ENCODE peak calls at places on chromosomes 5 and 9, in four cellular contexts. O is transverse colon, Q is natural killer cell, N is brain microvascular endothelial cell. M is an unnamed sample.

GRCh38 chr5:172451771-172452197 is 2.5 kb downstream of the SH3PXD2B start:
- DNase-seq in O (peak; percentile 42), Q (no peak), N (peak; percentile 79), M (no peak)

GRCh38 chr5:10610058-10610457 is 46.2 kb downstream of the ANKRD33B start:
- DNase-seq in O (no peak), Q (no peak), N (no peak), M (no peak)

GRCh38 chr9:28801144-28801799 is 1228.0 kb upstream of the C9orf72 start:
- DNase-seq in O (no peak), Q (no peak), N (no peak), M (no peak)

GRCh38 chr9:33101104-33101951 is 24.9 kb upstream of the SMU1 start:
- DNase-seq in O (no peak), Q (no peak), N (peak; percentile 36), M (no peak)

GRCh38 chr5:176183321-176184074 is 54.7 kb upstream of the SIMC1 start:
- DNase-seq in O (no peak), Q (no peak), N (no peak), M (no peak)

GRCh38 chr9:37715991-37716505 is 37.6 kb upstream of the TRMT10B start:
- DNase-seq in O (no peak), Q (no peak), N (no peak), M (no peak)

GRCh38 chr9:18896531-18897179 is 136.4 kb downstream of the SAXO1 start:
- DNase-seq in O (no peak), Q (no peak), N (peak; percentile 19), M (no peak)

GRCh38 chr5:151052834-151053233 is 28.0 kb downstream of the TNIP1 start:
- DNase-seq in O (no peak), Q (no peak), N (no peak), M (no peak)

GRCh38 chr5:159571501-159572244 is 241.4 kb upstream of the IL12B start:
- DNase-seq in O (no peak), Q (no peak), N (no peak), M (peak; percentile 29)

GRCh38 chr5:39158127-39158593 is 61.2 kb downstream of the FYB1 start:
- DNase-seq in O (no peak), Q (no peak), N (peak; percentile 23), M (peak; percentile 39)

GRCh38 chr9:15146121-15146820 is 160.7 kb downstream of the TTC39B start:
- DNase-seq in O (no peak), Q (no peak), N (no peak), M (no peak)

GRCh38 chr9:114282104-114282485 is 40.8 kb upstream of the ORM1 start:
- DNase-seq in O (no peak), Q (no peak), N (no peak), M (no peak)

GRCh38 chr9:83154821-83155220 is 91.9 kb upstream of the RASEF start:
- DNase-seq in O (no peak), Q (no peak), N (peak; percentile 32), M (peak; percentile 19)

GRCh38 chr5:15587941-15588340 is 88.0 kb downstream of the FBXL7 start:
- DNase-seq in O (no peak), Q (no peak), N (no peak), M (no peak)

GRCh38 chr5:59496524-59497134 is 396.9 kb downstream of the PDE4D start:
- DNase-seq in O (no peak), Q (no peak), N (no peak), M (peak; percentile 27)

GRCh38 chr9:114456929-114457328 is 48.3 kb downstream of the WHRN start:
- DNase-seq in O (no peak), Q (no peak), N (no peak), M (no peak)

GRCh38 chr5:116370886-116371285 is 203.7 kb downstream of the SEMA6A start:
- DNase-seq in O (no peak), Q (no peak), N (no peak), M (no peak)

GRCh38 chr5:129243058-129243457 is 148.5 kb downstream of the ISOC1 start:
- DNase-seq in O (no peak), Q (no peak), N (no peak), M (no peak)

GRCh38 chr5:107985144-107985543 is 314.4 kb upstream of the EFNA5 start:
- DNase-seq in O (peak; percentile 9), Q (no peak), N (no peak), M (peak; percentile 44)

GRCh38 chr5:9582406-9582805 is 36.5 kb upstream of the SEMA5A start:
- DNase-seq in O (no peak), Q (no peak), N (no peak), M (no peak)

GRCh38 chr5:43051668-43052067 is 11.5 kb upstream of the ANXA2R start:
- DNase-seq in O (no peak), Q (no peak), N (no peak), M (no peak)

GRCh38 chr5:79962580-79963222 is 28.4 kb downstream of the MTX3 start:
- DNase-seq in O (no peak), Q (no peak), N (peak; percentile 39), M (no peak)

GRCh38 chr5:72248352-72249032 is 71.5 kb downstream of the MRPS27 start:
- DNase-seq in O (peak; percentile 14), Q (no peak), N (peak; percentile 70), M (no peak)

GRCh38 chr5:23740029-23740428 is 232.6 kb downstream of the PRDM9 start:
- DNase-seq in O (no peak), Q (no peak), N (no peak), M (no peak)

GRCh38 chr5:132265336-132266030 is 8.0 kb downstream of the PDLIM4 start:
- DNase-seq in O (peak; percentile 73), Q (no peak), N (peak; percentile 92), M (peak; percentile 77)

GRCh38 chr9:95003694-95004451 is 277.4 kb downstream of the AOPEP start:
- DNase-seq in O (peak; percentile 70), Q (no peak), N (peak; percentile 63), M (peak; percentile 58)

GRCh38 chr9:12785251-12785880 is 10.5 kb downstream of the LURAP1L start:
- DNase-seq in O (peak; percentile 65), Q (no peak), N (peak; percentile 24), M (peak; percentile 48)

GRCh38 chr5:125835293-125836172 is 587.7 kb upstream of the GRAMD2B start:
- DNase-seq in O (peak; percentile 39), Q (no peak), N (peak; percentile 39), M (peak; percentile 62)

GRCh38 chr9:132855904-132856303 is 22.2 kb downstream of the AK8 start:
- DNase-seq in O (no peak), Q (no peak), N (no peak), M (no peak)

GRCh38 chr5:149345892-149346222 is 558 bp downstream of the GRPEL2 start:
- DNase-seq in O (no peak), Q (no peak), N (no peak), M (peak; percentile 19)

GRCh38 chr5:359301-359897 is 37.9 kb downstream of the AHRR start:
- DNase-seq in O (no peak), Q (no peak), N (no peak), M (no peak)

GRCh38 chr5:134224905-134225779 is 731 bp downstream of the PPP2CA start:
- DNase-seq in O (peak; percentile 62), Q (peak; percentile 72), N (no peak), M (peak; percentile 76)

GRCh38 chr5:67393211-67393610 is 196.6 kb upstream of the CD180 start:
- DNase-seq in O (no peak), Q (no peak), N (no peak), M (no peak)

GRCh38 chr5:116068028-116068632 is 16.7 kb upstream of the COMMD10 start:
- DNase-seq in O (no peak), Q (no peak), N (peak; percentile 53), M (peak; percentile 44)

GRCh38 chr9:73079326-73079725 is 72.3 kb upstream of the ANXA1 start:
- DNase-seq in O (no peak), Q (no peak), N (no peak), M (peak; percentile 38)

GRCh38 chr9:92704528-92704927 is 34.6 kb upstream of the IPPK start:
- DNase-seq in O (no peak), Q (no peak), N (no peak), M (no peak)

DNA sequence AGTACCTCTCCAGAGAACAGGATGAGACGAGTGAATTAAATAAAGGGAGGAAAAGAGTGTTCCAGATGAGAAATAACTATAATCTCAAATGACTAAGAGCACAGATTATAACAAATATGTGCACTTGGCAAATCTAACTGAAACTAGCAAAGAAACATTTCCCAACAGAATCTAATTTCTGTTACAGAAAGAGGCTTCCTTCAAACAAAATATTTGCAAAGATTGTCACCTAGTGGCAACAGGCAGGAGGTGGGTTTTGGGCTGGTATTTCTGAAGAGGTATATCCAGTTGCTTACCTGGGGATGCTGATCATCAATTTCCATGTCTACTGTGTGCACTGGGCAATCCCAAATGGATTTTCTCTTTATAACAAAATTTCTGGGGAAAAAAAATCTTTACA is 5.6 kb upstream of the SPDL1 start:
- DNase-seq in O (no peak), Q (no peak), N (no peak), M (no peak)
- TF ChIP-seq CTCF in O (no peak), Q (no peak), N (peak; percentile 53), M (no peak)

GRCh38 chr9:123090956-123091355 is 57.5 kb downstream of the GPR21 start:
- DNase-seq in O (no peak), Q (no peak), N (no peak), M (no peak)

GRCh38 chr9:123089790-123090189 is 56.3 kb downstream of the GPR21 start:
- DNase-seq in O (no peak), Q (no peak), N (no peak), M (no peak)

GRCh38 chr9:123093141-123093540 is 59.7 kb downstream of the GPR21 start:
- DNase-seq in O (no peak), Q (no peak), N (no peak), M (no peak)

GRCh38 chr9:123090198-123090896 is 56.9 kb downstream of the GPR21 start:
- DNase-seq in O (no peak), Q (no peak), N (no peak), M (no peak)

GRCh38 chr9:123091459-123091858 is 58.0 kb downstream of the GPR21 start:
- DNase-seq in O (no peak), Q (no peak), N (no peak), M (no peak)
- TF ChIP-seq CTCF in O (no peak), Q (no peak), N (peak; percentile 44), M (no peak)

GRCh38 chr9:135580664-135581380 is 19.3 kb downstream of the PAEP start:
- DNase-seq in O (no peak), Q (no peak), N (no peak), M (no peak)

GRCh38 chr9:135579889-135580660 is 18.5 kb downstream of the PAEP start:
- DNase-seq in O (no peak), Q (no peak), N (no peak), M (no peak)

GRCh38 chr9:135581636-135582426 is 20.3 kb downstream of the PAEP start:
- DNase-seq in O (no peak), Q (no peak), N (no peak), M (no peak)

GRCh38 chr9:135577256-135577655 is 15.7 kb downstream of the PAEP start:
- DNase-seq in O (no peak), Q (no peak), N (no peak), M (no peak)

GRCh38 chr9:135579356-135579755 is 17.8 kb downstream of the PAEP start:
- DNase-seq in O (no peak), Q (no peak), N (no peak), M (no peak)
- TF ChIP-seq CTCF in O (no peak), Q (no peak), N (no peak), M (no peak)

DNA sequence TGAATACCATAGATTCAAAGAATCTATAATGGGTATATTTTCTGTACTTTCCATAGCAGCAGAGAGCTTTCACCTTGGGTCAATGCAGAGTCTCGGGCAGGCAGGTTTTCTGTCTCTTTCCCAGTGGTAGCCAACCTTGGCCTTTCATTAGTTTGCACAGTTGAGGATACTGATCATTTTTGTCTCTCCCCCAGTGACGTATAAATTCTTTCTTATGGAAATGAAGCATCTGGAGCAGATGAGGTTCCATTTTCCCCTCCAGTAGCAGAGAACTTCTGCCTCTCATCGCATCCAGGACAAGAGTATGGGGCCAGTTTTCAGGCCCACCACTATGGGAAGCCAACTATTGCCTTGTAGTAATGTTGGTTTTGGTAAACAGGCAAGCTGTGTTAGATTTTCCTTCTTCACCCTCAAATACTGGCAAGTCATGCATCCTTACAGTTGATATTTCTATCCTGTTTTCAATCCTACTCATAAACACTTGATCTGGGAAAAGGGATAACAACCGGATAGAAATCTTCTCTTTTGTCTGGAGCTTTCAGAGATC is 845.2 kb upstream of the CDH18 start:
- DNase-seq in O (no peak), Q (no peak), N (no peak), M (no peak)
- TF ChIP-seq CTCF in O (no peak), Q (no peak), N (no peak), M (no peak)